ENCODE peak calls at places on chromosome 5, in seven cellular contexts. One of them, this sample, is unnamed.

GRCh38 chr5:36045895-36046294 is 20.8 kb downstream of the UGT3A2 start:
- DNase-seq in sigmoid colon: no peak
- DNase-seq in tibial artery: no peak
- DNase-seq in A549: no peak
- DNase-seq in foreskin fibroblast: no peak
- DNase-seq in HFF-Myc: no peak
- DNase-seq in choroid plexus epithelial cell: no peak
- DNase-seq in this sample: no peak

GRCh38 chr5:107955321-107955720 is 284.6 kb upstream of the EFNA5 start:
- DNase-seq in HFF-Myc: no peak
- DNase-seq in choroid plexus epithelial cell: no peak
- DNase-seq in A549: no peak
- DNase-seq in tibial artery: no peak
- DNase-seq in foreskin fibroblast: no peak
- DNase-seq in sigmoid colon: no peak
- DNase-seq in this sample: no peak

GRCh38 chr5:128216860-128217531 is 133.4 kb downstream of the SLC12A2 start:
- DNase-seq in choroid plexus epithelial cell: peak; percentile 76
- DNase-seq in foreskin fibroblast: peak; percentile 79
- DNase-seq in HFF-Myc: no peak
- DNase-seq in sigmoid colon: no peak
- DNase-seq in A549: no peak
- DNase-seq in tibial artery: peak; percentile 31
- DNase-seq in this sample: peak; percentile 99

GRCh38 chr5:168324864-168325615 is 33.6 kb downstream of the WWC1 start:
- DNase-seq in tibial artery: no peak
- DNase-seq in choroid plexus epithelial cell: no peak
- DNase-seq in foreskin fibroblast: peak; percentile 49
- DNase-seq in A549: peak; percentile 70
- DNase-seq in HFF-Myc: no peak
- DNase-seq in sigmoid colon: no peak
- DNase-seq in this sample: peak; percentile 73

GRCh38 chr5:135458921-135459331 is 6.8 kb upstream of the TIFAB start:
- DNase-seq in foreskin fibroblast: peak; percentile 72
- DNase-seq in sigmoid colon: peak; percentile 63
- DNase-seq in tibial artery: no peak
- DNase-seq in choroid plexus epithelial cell: peak; percentile 76
- DNase-seq in A549: no peak
- DNase-seq in HFF-Myc: no peak
- DNase-seq in this sample: peak; percentile 98

GRCh38 chr5:160001457-160001856 is 7.5 kb upstream of the TTC1 start:
- DNase-seq in sigmoid colon: no peak
- DNase-seq in HFF-Myc: no peak
- DNase-seq in A549: no peak
- DNase-seq in foreskin fibroblast: no peak
- DNase-seq in tibial artery: no peak
- DNase-seq in choroid plexus epithelial cell: no peak
- DNase-seq in this sample: no peak

GRCh38 chr5:119368238-119368630 is 12.4 kb downstream of the TNFAIP8 start:
- DNase-seq in tibial artery: no peak
- DNase-seq in HFF-Myc: no peak
- DNase-seq in choroid plexus epithelial cell: no peak
- DNase-seq in sigmoid colon: no peak
- DNase-seq in foreskin fibroblast: no peak
- DNase-seq in A549: no peak
- DNase-seq in this sample: no peak

GRCh38 chr5:73088026-73088425 is 32.3 kb upstream of the TMEM171 start:
- DNase-seq in tibial artery: no peak
- DNase-seq in sigmoid colon: no peak
- DNase-seq in choroid plexus epithelial cell: no peak
- DNase-seq in A549: no peak
- DNase-seq in HFF-Myc: no peak
- DNase-seq in foreskin fibroblast: no peak
- DNase-seq in this sample: no peak

GRCh38 chr5:84382363-84383295 is 2.1 kb downstream of the EDIL3 start:
- DNase-seq in tibial artery: peak; percentile 41
- DNase-seq in HFF-Myc: no peak
- DNase-seq in sigmoid colon: peak; percentile 62
- DNase-seq in foreskin fibroblast: peak; percentile 24
- DNase-seq in choroid plexus epithelial cell: peak; percentile 65
- DNase-seq in A549: no peak
- DNase-seq in this sample: peak; percentile 56

GRCh38 chr5:146825033-146825432 is 53.5 kb downstream of the PPP2R2B start:
- DNase-seq in HFF-Myc: no peak
- DNase-seq in A549: no peak
- DNase-seq in tibial artery: no peak
- DNase-seq in foreskin fibroblast: peak; percentile 1
- DNase-seq in choroid plexus epithelial cell: peak; percentile 56
- DNase-seq in sigmoid colon: no peak
- DNase-seq in this sample: peak; percentile 39

GRCh38 chr5:36222620-36223019 is 19.1 kb downstream of the NADK2 start:
- DNase-seq in sigmoid colon: no peak
- DNase-seq in foreskin fibroblast: no peak
- DNase-seq in tibial artery: no peak
- DNase-seq in choroid plexus epithelial cell: no peak
- DNase-seq in HFF-Myc: no peak
- DNase-seq in A549: no peak
- DNase-seq in this sample: no peak

GRCh38 chr5:73066466-73066865 is 53.9 kb upstream of the TMEM171 start:
- DNase-seq in sigmoid colon: no peak
- DNase-seq in choroid plexus epithelial cell: peak; percentile 73
- DNase-seq in A549: no peak
- DNase-seq in tibial artery: no peak
- DNase-seq in foreskin fibroblast: peak; percentile 86
- DNase-seq in HFF-Myc: peak; percentile 63
- DNase-seq in this sample: no peak

GRCh38 chr5:149166128-149166527 is 24.8 kb downstream of the ABLIM3 start:
- DNase-seq in choroid plexus epithelial cell: no peak
- DNase-seq in tibial artery: no peak
- DNase-seq in foreskin fibroblast: peak; percentile 89
- DNase-seq in A549: no peak
- DNase-seq in sigmoid colon: no peak
- DNase-seq in HFF-Myc: no peak
- DNase-seq in this sample: peak; percentile 93

GRCh38 chr5:42929871-42930270 is 110.2 kb downstream of the ANXA2R start:
- DNase-seq in tibial artery: no peak
- DNase-seq in HFF-Myc: no peak
- DNase-seq in sigmoid colon: no peak
- DNase-seq in choroid plexus epithelial cell: no peak
- DNase-seq in A549: no peak
- DNase-seq in foreskin fibroblast: peak; percentile 17
- DNase-seq in this sample: no peak

GRCh38 chr5:59598547-59598874 is 295.0 kb downstream of the PDE4D start:
- DNase-seq in HFF-Myc: no peak
- DNase-seq in A549: no peak
- DNase-seq in tibial artery: no peak
- DNase-seq in foreskin fibroblast: no peak
- DNase-seq in sigmoid colon: no peak
- DNase-seq in choroid plexus epithelial cell: peak; percentile 20
- DNase-seq in this sample: no peak

GRCh38 chr5:174777116-174777515 is 52.7 kb downstream of the MSX2 start:
- DNase-seq in sigmoid colon: no peak
- DNase-seq in HFF-Myc: no peak
- DNase-seq in foreskin fibroblast: no peak
- DNase-seq in A549: no peak
- DNase-seq in tibial artery: no peak
- DNase-seq in choroid plexus epithelial cell: no peak
- DNase-seq in this sample: no peak

GRCh38 chr5:138159666-138160065 is 18.8 kb downstream of the BRD8 start:
- DNase-seq in choroid plexus epithelial cell: no peak
- DNase-seq in HFF-Myc: no peak
- DNase-seq in A549: no peak
- DNase-seq in tibial artery: no peak
- DNase-seq in sigmoid colon: no peak
- DNase-seq in foreskin fibroblast: no peak
- DNase-seq in this sample: no peak

GRCh38 chr5:149264432-149265069 is 7.1 kb upstream of the AFAP1L1 start:
- DNase-seq in choroid plexus epithelial cell: no peak
- DNase-seq in foreskin fibroblast: no peak
- DNase-seq in A549: peak; percentile 23
- DNase-seq in sigmoid colon: no peak
- DNase-seq in HFF-Myc: no peak
- DNase-seq in tibial artery: no peak
- DNase-seq in this sample: no peak

GRCh38 chr5:55829956-55830355 is 21.2 kb upstream of the IL31RA start:
- DNase-seq in HFF-Myc: no peak
- DNase-seq in foreskin fibroblast: peak; percentile 10
- DNase-seq in tibial artery: no peak
- DNase-seq in choroid plexus epithelial cell: no peak
- DNase-seq in A549: no peak
- DNase-seq in sigmoid colon: no peak
- DNase-seq in this sample: no peak

GRCh38 chr5:143161893-143162520 is 241.5 kb downstream of the NR3C1 start:
- DNase-seq in foreskin fibroblast: peak; percentile 88
- DNase-seq in tibial artery: peak; percentile 68
- DNase-seq in HFF-Myc: no peak
- DNase-seq in A549: no peak
- DNase-seq in sigmoid colon: peak; percentile 77
- DNase-seq in choroid plexus epithelial cell: peak; percentile 86
- DNase-seq in this sample: peak; percentile 49

DNA sequence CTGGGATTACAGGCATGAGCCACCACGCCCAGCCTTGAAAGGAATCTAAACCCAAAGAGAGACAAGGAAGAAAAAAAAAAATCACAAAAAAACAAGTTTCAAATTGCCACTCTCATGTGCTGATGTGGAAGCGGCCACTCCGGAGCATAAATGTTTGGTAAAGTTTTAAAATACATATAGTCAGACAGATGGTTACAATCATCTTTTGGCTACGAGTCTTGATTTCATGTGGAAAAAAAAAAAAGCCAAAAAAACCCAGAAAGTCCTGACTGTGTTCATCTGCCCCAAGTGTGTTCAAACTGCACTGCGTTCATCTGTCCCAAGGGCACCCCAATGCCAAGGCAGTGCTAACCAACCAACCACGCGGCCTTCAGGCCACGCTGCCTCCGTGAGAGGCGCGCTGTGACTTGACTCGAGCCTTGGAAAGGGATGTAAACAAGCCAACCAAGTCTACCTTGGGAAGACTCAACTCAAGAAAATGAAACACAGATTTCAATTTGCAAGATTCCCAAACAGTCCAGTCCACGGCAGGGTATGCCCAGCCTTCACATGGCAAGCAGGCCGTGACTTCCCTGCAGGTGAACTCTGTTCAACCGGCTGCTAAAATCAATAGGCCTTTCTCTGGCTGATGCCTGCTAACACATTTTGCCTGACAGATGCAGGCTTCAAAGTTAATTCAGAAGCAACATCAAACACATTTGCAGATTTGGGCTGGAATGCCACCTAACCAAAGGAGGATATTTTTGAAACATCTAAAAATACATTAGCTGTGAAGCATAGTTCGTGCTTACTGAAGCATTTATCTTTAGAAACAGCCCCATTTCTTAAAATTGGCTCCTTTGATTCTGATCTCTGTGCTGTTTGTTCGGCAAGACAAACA is 126.9 kb downstream of the MYO10 start:
- DNase-seq in tibial artery: no peak
- DNase-seq in A549: no peak
- DNase-seq in HFF-Myc: no peak
- DNase-seq in foreskin fibroblast: no peak
- DNase-seq in sigmoid colon: no peak
- DNase-seq in choroid plexus epithelial cell: no peak
- DNase-seq in this sample: no peak
- H3K4me3 ChIP-seq in tibial artery: no peak overlapping the region
- H3K4me3 ChIP-seq in A549: no peak overlapping the region
- H3K4me3 ChIP-seq in HFF-Myc: no peak overlapping the region
- H3K4me3 ChIP-seq in foreskin fibroblast: no peak overlapping the region
- H3K4me3 ChIP-seq in sigmoid colon: no peak overlapping the region
- H3K4me3 ChIP-seq in choroid plexus epithelial cell: no peak overlapping the region
- H3K4me3 ChIP-seq in this sample: no peak overlapping the region

DNA sequence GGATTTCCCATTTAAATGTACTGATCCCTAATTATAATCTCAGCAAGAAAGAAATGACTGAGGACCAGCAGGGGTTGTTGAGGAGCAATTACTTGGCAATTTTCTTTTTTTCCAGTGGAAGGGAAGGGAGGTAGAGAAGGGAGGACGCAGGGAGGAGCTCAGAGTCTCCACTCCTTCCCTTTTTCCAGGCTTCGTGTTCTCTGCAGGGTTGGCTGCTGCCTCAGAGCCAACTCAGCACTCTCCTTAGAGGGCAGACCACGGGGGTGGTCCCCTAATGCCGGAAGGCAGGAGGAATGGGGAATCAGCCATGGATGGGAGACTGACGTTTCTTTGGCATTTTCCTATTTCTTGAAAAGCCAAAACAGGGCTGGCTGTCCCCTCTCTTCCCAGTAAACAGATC is 39.5 kb upstream of the LCP2 start:
- DNase-seq in A549: no peak
- DNase-seq in foreskin fibroblast: no peak
- DNase-seq in choroid plexus epithelial cell: no peak
- DNase-seq in tibial artery: no peak
- DNase-seq in HFF-Myc: no peak
- DNase-seq in sigmoid colon: no peak
- DNase-seq in this sample: no peak
- H3K4me3 ChIP-seq in A549: no peak overlapping the region
- H3K4me3 ChIP-seq in foreskin fibroblast: no peak overlapping the region
- H3K4me3 ChIP-seq in choroid plexus epithelial cell: no peak overlapping the region
- H3K4me3 ChIP-seq in tibial artery: no peak overlapping the region
- H3K4me3 ChIP-seq in HFF-Myc: no peak overlapping the region
- H3K4me3 ChIP-seq in sigmoid colon: no peak overlapping the region
- H3K4me3 ChIP-seq in this sample: no peak overlapping the region

DNA sequence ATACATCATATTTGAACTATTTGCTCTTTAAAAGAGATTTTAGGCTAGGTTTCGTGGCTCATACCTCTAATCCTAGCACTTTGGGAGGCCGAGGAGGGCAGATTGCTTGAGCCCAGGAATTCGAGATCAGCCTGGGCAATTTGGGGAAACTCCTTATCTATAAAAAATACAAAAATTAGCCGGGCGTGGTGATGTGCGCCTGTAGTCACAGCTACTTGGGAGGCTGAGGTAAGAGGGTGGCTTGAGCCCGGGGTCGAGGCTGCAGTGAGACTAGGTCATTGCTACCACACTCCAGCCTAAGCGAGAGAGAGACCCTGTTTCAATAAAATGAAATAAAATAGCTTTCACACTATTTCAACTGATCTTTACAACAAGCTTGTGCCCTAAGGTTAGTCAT is 500 bp upstream of the MRPL22 start:
- DNase-seq in HFF-Myc: no peak
- DNase-seq in choroid plexus epithelial cell: no peak
- DNase-seq in sigmoid colon: no peak
- DNase-seq in foreskin fibroblast: no peak
- DNase-seq in A549: no peak
- DNase-seq in tibial artery: no peak
- DNase-seq in this sample: no peak
- H3K4me3 ChIP-seq in HFF-Myc: peak overlapping the region; percentile 64
- H3K4me3 ChIP-seq in choroid plexus epithelial cell: peak overlapping the region; percentile 85
- H3K4me3 ChIP-seq in sigmoid colon: peak overlapping the region; percentile 68
- H3K4me3 ChIP-seq in foreskin fibroblast: peak overlapping the region; percentile 94
- H3K4me3 ChIP-seq in A549: peak overlapping the region; percentile 72
- H3K4me3 ChIP-seq in tibial artery: peak overlapping the region; percentile 60
- H3K4me3 ChIP-seq in this sample: peak overlapping the region; percentile 74

DNA sequence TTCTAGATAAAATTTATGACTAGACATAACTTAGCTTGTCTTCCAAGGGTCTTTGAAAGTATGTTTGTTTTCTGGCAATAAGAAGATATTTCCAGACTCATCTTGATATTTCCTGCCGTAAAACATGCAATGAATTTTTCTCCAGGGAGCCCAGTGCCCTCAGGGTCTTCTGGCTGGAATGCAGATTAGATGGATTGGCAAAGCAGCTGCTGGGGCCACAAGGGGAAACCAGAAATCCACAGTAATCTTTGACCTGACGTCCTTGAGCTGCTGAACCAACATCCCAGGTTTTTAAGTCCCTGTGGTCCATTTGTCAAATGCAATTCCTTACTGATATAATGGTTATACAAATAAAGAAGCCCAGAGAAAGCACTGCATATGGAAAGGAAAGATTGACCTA is 93.0 kb downstream of the THBS4 start:
- DNase-seq in choroid plexus epithelial cell: peak; percentile 32
- DNase-seq in HFF-Myc: no peak
- DNase-seq in tibial artery: no peak
- DNase-seq in sigmoid colon: no peak
- DNase-seq in A549: no peak
- DNase-seq in foreskin fibroblast: no peak
- DNase-seq in this sample: no peak
- H3K4me3 ChIP-seq in choroid plexus epithelial cell: no peak overlapping the region
- H3K4me3 ChIP-seq in HFF-Myc: no peak overlapping the region
- H3K4me3 ChIP-seq in tibial artery: no peak overlapping the region
- H3K4me3 ChIP-seq in sigmoid colon: no peak overlapping the region
- H3K4me3 ChIP-seq in A549: no peak overlapping the region
- H3K4me3 ChIP-seq in foreskin fibroblast: no peak overlapping the region
- H3K4me3 ChIP-seq in this sample: no peak overlapping the region

This sample was measured in MG63.